ENCODE peak calls at places on chromosomes 3 and 15, in six cellular contexts. One of them, this sample, is unnamed.

GRCh38 chr3:163468531-163469335 is 1609.6 kb downstream of the SI start:
- DNase-seq in trophoblast cell: no peak
- DNase-seq in H9: no peak
- DNase-seq in IMR-90: no peak
- DNase-seq in H1: no peak
- DNase-seq in mesenchymal stem cell: no peak
- DNase-seq in this sample: no peak

GRCh38 chr15:58522391-58522790 is 90.6 kb downstream of the LIPC start:
- DNase-seq in IMR-90: no peak
- DNase-seq in trophoblast cell: no peak
- DNase-seq in mesenchymal stem cell: no peak
- DNase-seq in H1: no peak
- DNase-seq in H9: no peak
- DNase-seq in this sample: no peak

GRCh38 chr15:67091073-67091965 is 25.9 kb downstream of the SMAD3 start:
- DNase-seq in IMR-90: peak; percentile 99
- DNase-seq in H1: no peak
- DNase-seq in trophoblast cell: no peak
- DNase-seq in H9: no peak
- DNase-seq in mesenchymal stem cell: peak; percentile 98
- DNase-seq in this sample: no peak

GRCh38 chr3:71392277-71392676 is 191.3 kb downstream of the FOXP1 start:
- DNase-seq in H1: no peak
- DNase-seq in trophoblast cell: no peak
- DNase-seq in mesenchymal stem cell: no peak
- DNase-seq in IMR-90: no peak
- DNase-seq in H9: no peak
- DNase-seq in this sample: no peak

GRCh38 chr15:55289573-55290360 is at the start of gene RAB27A:
- DNase-seq in mesenchymal stem cell: peak; percentile 75
- DNase-seq in IMR-90: peak; percentile 16
- DNase-seq in H1: no peak
- DNase-seq in H9: peak; percentile 74
- DNase-seq in trophoblast cell: peak; percentile 90
- DNase-seq in this sample: peak; percentile 60

GRCh38 chr3:11661052-11661656 is 17.4 kb upstream of the VGLL4 start:
- DNase-seq in trophoblast cell: no peak
- DNase-seq in H9: peak; percentile 38
- DNase-seq in mesenchymal stem cell: no peak
- DNase-seq in IMR-90: no peak
- DNase-seq in H1: no peak
- DNase-seq in this sample: no peak

GRCh38 chr3:137767146-137768020 is 3.3 kb downstream of the SOX14 start:
- DNase-seq in H1: peak; percentile 78
- DNase-seq in H9: peak; percentile 93
- DNase-seq in mesenchymal stem cell: no peak
- DNase-seq in IMR-90: no peak
- DNase-seq in trophoblast cell: no peak
- DNase-seq in this sample: no peak

GRCh38 chr15:89837134-89837829 is 22.6 kb upstream of the ANPEP start:
- DNase-seq in trophoblast cell: no peak
- DNase-seq in mesenchymal stem cell: peak; percentile 68
- DNase-seq in H9: no peak
- DNase-seq in IMR-90: peak; percentile 59
- DNase-seq in H1: no peak
- DNase-seq in this sample: no peak

GRCh38 chr3:47418167-47419082 is 37.6 kb downstream of the PTPN23 start:
- DNase-seq in H9: no peak
- DNase-seq in IMR-90: no peak
- DNase-seq in mesenchymal stem cell: no peak
- DNase-seq in trophoblast cell: no peak
- DNase-seq in H1: no peak
- DNase-seq in this sample: no peak

GRCh38 chr3:190305406-190305805 is 16.8 kb downstream of the CLDN1 start:
- DNase-seq in H9: no peak
- DNase-seq in trophoblast cell: no peak
- DNase-seq in H1: no peak
- DNase-seq in mesenchymal stem cell: no peak
- DNase-seq in IMR-90: no peak
- DNase-seq in this sample: no peak

GRCh38 chr3:98021821-98022220 is 13.3 kb downstream of the GABRR3 start:
- DNase-seq in H1: no peak
- DNase-seq in trophoblast cell: no peak
- DNase-seq in mesenchymal stem cell: peak; percentile 61
- DNase-seq in IMR-90: peak; percentile 63
- DNase-seq in H9: no peak
- DNase-seq in this sample: no peak

GRCh38 chr15:31439328-31439727 is 112.7 kb downstream of the KLF13 start:
- DNase-seq in trophoblast cell: peak; percentile 15
- DNase-seq in H9: peak; percentile 63
- DNase-seq in mesenchymal stem cell: no peak
- DNase-seq in H1: no peak
- DNase-seq in IMR-90: no peak
- DNase-seq in this sample: no peak

GRCh38 chr15:71278989-71279756 is 163.9 kb downstream of the THSD4 start:
- DNase-seq in trophoblast cell: peak; percentile 53
- DNase-seq in IMR-90: peak; percentile 97
- DNase-seq in mesenchymal stem cell: peak; percentile 83
- DNase-seq in H1: no peak
- DNase-seq in H9: no peak
- DNase-seq in this sample: no peak

GRCh38 chr3:120569224-120569915 is 26.8 kb upstream of the NDUFB4 start:
- DNase-seq in H1: no peak
- DNase-seq in mesenchymal stem cell: no peak
- DNase-seq in H9: no peak
- DNase-seq in trophoblast cell: no peak
- DNase-seq in IMR-90: peak; percentile 32
- DNase-seq in this sample: no peak

GRCh38 chr15:75640483-75641175 is 605 bp upstream of the IMP3 start:
- DNase-seq in trophoblast cell: no peak
- DNase-seq in mesenchymal stem cell: peak; percentile 50
- DNase-seq in H1: no peak
- DNase-seq in IMR-90: peak; percentile 45
- DNase-seq in H9: no peak
- DNase-seq in this sample: no peak

GRCh38 chr3:78260388-78260787 is 1220.5 kb downstream of the ROBO2 start:
- DNase-seq in H1: no peak
- DNase-seq in H9: no peak
- DNase-seq in IMR-90: no peak
- DNase-seq in mesenchymal stem cell: no peak
- DNase-seq in trophoblast cell: no peak
- DNase-seq in this sample: no peak

GRCh38 chr3:13879946-13880810 is at the start of gene WNT7A:
- DNase-seq in trophoblast cell: peak; percentile 46
- DNase-seq in IMR-90: no peak
- DNase-seq in mesenchymal stem cell: no peak
- DNase-seq in H9: peak; percentile 67
- DNase-seq in H1: no peak
- DNase-seq in this sample: peak; percentile 61

GRCh38 chr3:63264716-63265115 is 13.4 kb upstream of the SYNPR start:
- DNase-seq in H9: no peak
- DNase-seq in IMR-90: no peak
- DNase-seq in mesenchymal stem cell: no peak
- DNase-seq in H1: no peak
- DNase-seq in trophoblast cell: no peak
- DNase-seq in this sample: no peak

GRCh38 chr3:189570916-189571315 is 60.3 kb upstream of the TP63 start:
- DNase-seq in H1: no peak
- DNase-seq in H9: no peak
- DNase-seq in mesenchymal stem cell: peak; percentile 13
- DNase-seq in IMR-90: no peak
- DNase-seq in trophoblast cell: no peak
- DNase-seq in this sample: no peak

GRCh38 chr3:195240939-195241338 is 30.0 kb downstream of the XXYLT1 start:
- DNase-seq in H1: no peak
- DNase-seq in trophoblast cell: no peak
- DNase-seq in IMR-90: no peak
- DNase-seq in H9: no peak
- DNase-seq in mesenchymal stem cell: no peak
- DNase-seq in this sample: no peak

GRCh38 chr3:33313331-33313730 is 36.1 kb downstream of the FBXL2 start:
- DNase-seq in IMR-90: peak; percentile 35
- DNase-seq in H9: no peak
- DNase-seq in mesenchymal stem cell: peak; percentile 18
- DNase-seq in H1: no peak
- DNase-seq in trophoblast cell: no peak
- DNase-seq in this sample: no peak

GRCh38 chr3:72996121-72996472 is 514 bp upstream of the PPP4R2 start:
- DNase-seq in H1: no peak
- DNase-seq in IMR-90: no peak
- DNase-seq in H9: no peak
- DNase-seq in mesenchymal stem cell: no peak
- DNase-seq in trophoblast cell: no peak
- DNase-seq in this sample: no peak

GRCh38 chr3:78741066-78741645 is 1026.6 kb downstream of the ROBO1 start:
- DNase-seq in H9: no peak
- DNase-seq in trophoblast cell: no peak
- DNase-seq in H1: no peak
- DNase-seq in IMR-90: no peak
- DNase-seq in mesenchymal stem cell: no peak
- DNase-seq in this sample: no peak

GRCh38 chr3:82654708-82655107 is 893.3 kb upstream of the GBE1 start:
- DNase-seq in IMR-90: no peak
- DNase-seq in H9: no peak
- DNase-seq in trophoblast cell: no peak
- DNase-seq in H1: no peak
- DNase-seq in mesenchymal stem cell: no peak
- DNase-seq in this sample: no peak

GRCh38 chr3:53938645-53939044 is 47.0 kb upstream of the SELENOK start:
- DNase-seq in H1: no peak
- DNase-seq in trophoblast cell: peak; percentile 18
- DNase-seq in H9: peak; percentile 44
- DNase-seq in IMR-90: peak; percentile 52
- DNase-seq in mesenchymal stem cell: peak; percentile 46
- DNase-seq in this sample: peak; percentile 39

GRCh38 chr3:127809611-127810010 is 12.7 kb downstream of the MGLL start:
- DNase-seq in mesenchymal stem cell: no peak
- DNase-seq in H9: no peak
- DNase-seq in IMR-90: no peak
- DNase-seq in H1: no peak
- DNase-seq in trophoblast cell: peak; percentile 91
- DNase-seq in this sample: no peak

GRCh38 chr15:25684521-25685215 is 178.5 kb downstream of the ATP10A start:
- DNase-seq in H9: no peak
- DNase-seq in IMR-90: peak; percentile 80
- DNase-seq in trophoblast cell: no peak
- DNase-seq in mesenchymal stem cell: no peak
- DNase-seq in H1: no peak
- DNase-seq in this sample: no peak
- H3K14ac ChIP-seq in H9: no peak overlapping the region
- H3K14ac ChIP-seq in IMR-90: peak overlapping the region; percentile 55
- H3K14ac ChIP-seq in trophoblast cell: no peak overlapping the region
- H3K14ac ChIP-seq in mesenchymal stem cell: no peak overlapping the region
- H3K14ac ChIP-seq in H1: no peak overlapping the region
- H3K14ac ChIP-seq in this sample: no peak overlapping the region

DNA sequence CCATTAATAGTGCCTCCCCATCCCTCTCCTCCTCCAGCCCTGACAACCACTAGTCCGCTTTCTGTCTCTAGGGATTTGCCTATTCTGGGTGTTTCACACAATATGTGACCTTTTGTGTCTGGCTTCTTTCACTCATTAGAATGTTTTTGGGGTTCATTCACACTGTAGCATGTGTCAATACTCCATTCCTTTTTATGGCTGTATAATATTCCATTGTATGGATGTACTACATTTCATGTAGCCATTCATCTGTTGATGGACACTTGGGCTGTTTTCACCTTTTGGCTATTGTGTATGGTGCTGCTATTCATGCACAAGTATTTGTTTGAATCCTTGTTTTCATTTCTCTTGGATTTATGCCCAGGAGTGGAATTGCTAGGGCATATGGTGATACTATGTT is 16.5 kb downstream of the GRK7 start:
- DNase-seq in trophoblast cell: no peak
- DNase-seq in IMR-90: no peak
- DNase-seq in H1: no peak
- DNase-seq in mesenchymal stem cell: no peak
- DNase-seq in H9: no peak
- DNase-seq in this sample: no peak
- H3K14ac ChIP-seq in trophoblast cell: no peak overlapping the region
- H3K14ac ChIP-seq in IMR-90: no peak overlapping the region
- H3K14ac ChIP-seq in H1: no peak overlapping the region
- H3K14ac ChIP-seq in mesenchymal stem cell: no peak overlapping the region
- H3K14ac ChIP-seq in H9: no peak overlapping the region
- H3K14ac ChIP-seq in this sample: no peak overlapping the region

DNA sequence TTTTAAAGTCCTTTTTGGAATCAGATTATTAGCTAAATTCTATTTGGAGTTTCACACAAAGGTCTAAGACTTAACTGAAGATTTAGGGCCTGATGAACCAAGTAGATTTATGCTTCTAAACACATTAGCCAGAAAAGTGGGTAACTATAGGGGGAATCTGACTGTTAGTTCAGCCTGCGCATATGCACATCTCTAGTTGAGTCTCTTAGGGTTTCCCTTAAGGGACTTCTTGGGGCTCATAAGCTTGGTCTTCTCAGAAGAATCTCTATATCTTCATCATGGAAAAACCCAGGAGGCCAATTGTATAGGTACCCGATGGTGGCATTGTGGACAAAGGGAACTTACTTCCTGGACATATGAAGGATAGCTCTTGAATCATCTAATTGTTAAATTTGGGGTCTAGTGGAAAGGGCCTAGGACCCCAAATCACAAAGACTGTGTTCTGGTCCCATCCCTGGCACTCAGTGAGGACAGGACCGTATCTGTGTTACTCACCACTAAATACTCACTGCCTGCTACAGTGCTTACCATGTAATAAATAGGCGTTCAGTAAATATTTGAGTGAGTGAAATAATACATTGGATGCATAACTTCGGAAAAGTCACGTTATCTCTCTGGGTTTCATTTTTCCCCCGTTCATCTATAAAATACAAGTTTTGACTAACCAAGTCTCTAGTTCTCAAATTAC is 17.0 kb downstream of the SELENOT start:
- DNase-seq in H1: no peak
- DNase-seq in H9: no peak
- DNase-seq in IMR-90: no peak
- DNase-seq in trophoblast cell: no peak
- DNase-seq in mesenchymal stem cell: no peak
- DNase-seq in this sample: no peak
- H3K14ac ChIP-seq in H1: no peak overlapping the region
- H3K14ac ChIP-seq in H9: no peak overlapping the region
- H3K14ac ChIP-seq in IMR-90: peak overlapping the region; percentile 53
- H3K14ac ChIP-seq in trophoblast cell: no peak overlapping the region
- H3K14ac ChIP-seq in mesenchymal stem cell: no peak overlapping the region
- H3K14ac ChIP-seq in this sample: no peak overlapping the region

DNA sequence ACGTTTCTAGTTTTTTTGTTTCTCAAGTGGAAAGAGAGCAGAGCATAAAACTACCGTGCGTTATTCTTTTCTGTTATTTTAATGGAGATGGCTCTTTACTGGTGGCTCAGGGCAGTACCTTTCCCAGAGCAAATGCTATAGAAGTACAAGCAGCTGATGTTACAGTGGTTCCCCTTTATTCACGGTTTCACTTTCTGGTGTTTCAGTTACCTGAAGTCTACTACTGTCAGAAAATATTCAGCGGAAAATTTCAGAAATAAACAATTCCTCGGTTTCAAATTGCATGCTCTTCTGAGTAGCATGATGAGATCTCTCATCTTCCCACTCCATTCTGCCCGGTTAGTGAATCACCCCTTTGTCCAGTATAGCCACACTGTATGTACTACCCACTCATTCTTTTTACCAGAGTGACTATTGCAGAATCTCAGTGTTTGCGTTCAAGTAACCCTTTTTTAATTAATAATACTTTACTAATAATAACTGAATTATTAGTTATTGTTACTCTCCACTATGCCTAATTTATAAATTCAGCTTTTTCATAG is 597.5 kb upstream of the ROBO2 start:
- DNase-seq in trophoblast cell: no peak
- DNase-seq in IMR-90: peak; percentile 81
- DNase-seq in mesenchymal stem cell: no peak
- DNase-seq in H1: no peak
- DNase-seq in H9: no peak
- DNase-seq in this sample: no peak
- H3K14ac ChIP-seq in trophoblast cell: no peak overlapping the region
- H3K14ac ChIP-seq in IMR-90: no peak overlapping the region
- H3K14ac ChIP-seq in mesenchymal stem cell: no peak overlapping the region
- H3K14ac ChIP-seq in H1: no peak overlapping the region
- H3K14ac ChIP-seq in H9: no peak overlapping the region
- H3K14ac ChIP-seq in this sample: no peak overlapping the region

This sample was measured in neuronal stem cell.